ENCODE peak calls at places on chromosomes 13 and 19, in seven cellular contexts. One of them, this sample, is unnamed.

GRCh38 chr13:88802886-88803285 is 1131.7 kb downstream of the SLITRK5 start:
- DNase-seq in NB4: no peak
- DNase-seq in CD8-positive, alpha-beta memory T cell: no peak
- DNase-seq in stimulated activated CD4-positive, alpha-beta T cell treated with anti-CD3 and anti-CD28 coated beads, Interleukin-4, amount 100 ng/mL, for 48 hours: no peak
- DNase-seq in activated naive CD8-positive, alpha-beta T cell treated with anti-CD3 and anti-CD28 coated beads, Interleukin-2, amount 50 U/mL, for 24 hours: no peak
- DNase-seq in thoracic aorta: no peak
- DNase-seq in NCI-H1105: no peak
- DNase-seq in this sample: no peak

GRCh38 chr13:110305001-110305400 is 2.0 kb downstream of the COL4A1 start:
- DNase-seq in CD8-positive, alpha-beta memory T cell: no peak
- DNase-seq in activated naive CD8-positive, alpha-beta T cell treated with anti-CD3 and anti-CD28 coated beads, Interleukin-2, amount 50 U/mL, for 24 hours: no peak
- DNase-seq in stimulated activated CD4-positive, alpha-beta T cell treated with anti-CD3 and anti-CD28 coated beads, Interleukin-4, amount 100 ng/mL, for 48 hours: no peak
- DNase-seq in NB4: no peak
- DNase-seq in thoracic aorta: no peak
- DNase-seq in NCI-H1105: no peak
- DNase-seq in this sample: no peak

GRCh38 chr13:58712191-58712590 is 1080.6 kb downstream of the PCDH17 start:
- DNase-seq in activated naive CD8-positive, alpha-beta T cell treated with anti-CD3 and anti-CD28 coated beads, Interleukin-2, amount 50 U/mL, for 24 hours: no peak
- DNase-seq in stimulated activated CD4-positive, alpha-beta T cell treated with anti-CD3 and anti-CD28 coated beads, Interleukin-4, amount 100 ng/mL, for 48 hours: no peak
- DNase-seq in NCI-H1105: no peak
- DNase-seq in NB4: no peak
- DNase-seq in CD8-positive, alpha-beta memory T cell: no peak
- DNase-seq in thoracic aorta: no peak
- DNase-seq in this sample: no peak

GRCh38 chr13:80012281-80012680 is 328.6 kb downstream of the SPRY2 start:
- DNase-seq in thoracic aorta: no peak
- DNase-seq in NCI-H1105: no peak
- DNase-seq in CD8-positive, alpha-beta memory T cell: no peak
- DNase-seq in stimulated activated CD4-positive, alpha-beta T cell treated with anti-CD3 and anti-CD28 coated beads, Interleukin-4, amount 100 ng/mL, for 48 hours: no peak
- DNase-seq in NB4: peak
- DNase-seq in activated naive CD8-positive, alpha-beta T cell treated with anti-CD3 and anti-CD28 coated beads, Interleukin-2, amount 50 U/mL, for 24 hours: no peak
- DNase-seq in this sample: no peak

GRCh38 chr13:98606296-98606695 is 29.4 kb upstream of the STK24 start:
- DNase-seq in NCI-H1105: no peak
- DNase-seq in CD8-positive, alpha-beta memory T cell: no peak
- DNase-seq in stimulated activated CD4-positive, alpha-beta T cell treated with anti-CD3 and anti-CD28 coated beads, Interleukin-4, amount 100 ng/mL, for 48 hours: no peak
- DNase-seq in activated naive CD8-positive, alpha-beta T cell treated with anti-CD3 and anti-CD28 coated beads, Interleukin-2, amount 50 U/mL, for 24 hours: no peak
- DNase-seq in NB4: no peak
- DNase-seq in thoracic aorta: no peak
- DNase-seq in this sample: peak

GRCh38 chr13:97268772-97269171 is 46.6 kb downstream of the MBNL2 start:
- DNase-seq in NCI-H1105: no peak
- DNase-seq in stimulated activated CD4-positive, alpha-beta T cell treated with anti-CD3 and anti-CD28 coated beads, Interleukin-4, amount 100 ng/mL, for 48 hours: no peak
- DNase-seq in NB4: no peak
- DNase-seq in activated naive CD8-positive, alpha-beta T cell treated with anti-CD3 and anti-CD28 coated beads, Interleukin-2, amount 50 U/mL, for 24 hours: no peak
- DNase-seq in CD8-positive, alpha-beta memory T cell: no peak
- DNase-seq in thoracic aorta: no peak
- DNase-seq in this sample: no peak

GRCh38 chr13:23469901-23470525 is 36.5 kb upstream of the SACS start:
- DNase-seq in thoracic aorta: no peak
- DNase-seq in NB4: no peak
- DNase-seq in CD8-positive, alpha-beta memory T cell: no peak
- DNase-seq in NCI-H1105: no peak
- DNase-seq in stimulated activated CD4-positive, alpha-beta T cell treated with anti-CD3 and anti-CD28 coated beads, Interleukin-4, amount 100 ng/mL, for 48 hours: no peak
- DNase-seq in activated naive CD8-positive, alpha-beta T cell treated with anti-CD3 and anti-CD28 coated beads, Interleukin-2, amount 50 U/mL, for 24 hours: no peak
- DNase-seq in this sample: no peak

GRCh38 chr13:53151692-53152421 is 123.2 kb downstream of the OLFM4 start:
- DNase-seq in NB4: peak
- DNase-seq in CD8-positive, alpha-beta memory T cell: no peak
- DNase-seq in NCI-H1105: peak
- DNase-seq in thoracic aorta: no peak
- DNase-seq in activated naive CD8-positive, alpha-beta T cell treated with anti-CD3 and anti-CD28 coated beads, Interleukin-2, amount 50 U/mL, for 24 hours: peak
- DNase-seq in stimulated activated CD4-positive, alpha-beta T cell treated with anti-CD3 and anti-CD28 coated beads, Interleukin-4, amount 100 ng/mL, for 48 hours: peak
- DNase-seq in this sample: no peak

GRCh38 chr13:27168086-27168485 is 3.5 kb downstream of the USP12 start:
- DNase-seq in stimulated activated CD4-positive, alpha-beta T cell treated with anti-CD3 and anti-CD28 coated beads, Interleukin-4, amount 100 ng/mL, for 48 hours: no peak
- DNase-seq in activated naive CD8-positive, alpha-beta T cell treated with anti-CD3 and anti-CD28 coated beads, Interleukin-2, amount 50 U/mL, for 24 hours: no peak
- DNase-seq in NB4: peak
- DNase-seq in thoracic aorta: no peak
- DNase-seq in CD8-positive, alpha-beta memory T cell: no peak
- DNase-seq in NCI-H1105: no peak
- DNase-seq in this sample: no peak

GRCh38 chr13:99353836-99354235 is 46.6 kb upstream of the GPR183 start:
- DNase-seq in activated naive CD8-positive, alpha-beta T cell treated with anti-CD3 and anti-CD28 coated beads, Interleukin-2, amount 50 U/mL, for 24 hours: no peak
- DNase-seq in CD8-positive, alpha-beta memory T cell: no peak
- DNase-seq in thoracic aorta: no peak
- DNase-seq in NB4: no peak
- DNase-seq in stimulated activated CD4-positive, alpha-beta T cell treated with anti-CD3 and anti-CD28 coated beads, Interleukin-4, amount 100 ng/mL, for 48 hours: no peak
- DNase-seq in NCI-H1105: no peak
- DNase-seq in this sample: no peak

GRCh38 chr13:80740076-80740475 is 399.1 kb upstream of the SPRY2 start:
- DNase-seq in NB4: no peak
- DNase-seq in NCI-H1105: no peak
- DNase-seq in activated naive CD8-positive, alpha-beta T cell treated with anti-CD3 and anti-CD28 coated beads, Interleukin-2, amount 50 U/mL, for 24 hours: no peak
- DNase-seq in CD8-positive, alpha-beta memory T cell: no peak
- DNase-seq in thoracic aorta: no peak
- DNase-seq in stimulated activated CD4-positive, alpha-beta T cell treated with anti-CD3 and anti-CD28 coated beads, Interleukin-4, amount 100 ng/mL, for 48 hours: no peak
- DNase-seq in this sample: no peak

GRCh38 chr13:110820311-110820710 is 94.6 kb downstream of the ANKRD10 start:
- DNase-seq in thoracic aorta: no peak
- DNase-seq in NB4: no peak
- DNase-seq in activated naive CD8-positive, alpha-beta T cell treated with anti-CD3 and anti-CD28 coated beads, Interleukin-2, amount 50 U/mL, for 24 hours: no peak
- DNase-seq in stimulated activated CD4-positive, alpha-beta T cell treated with anti-CD3 and anti-CD28 coated beads, Interleukin-4, amount 100 ng/mL, for 48 hours: no peak
- DNase-seq in NCI-H1105: peak
- DNase-seq in CD8-positive, alpha-beta memory T cell: no peak
- DNase-seq in this sample: no peak

GRCh38 chr19:41154060-41154459 is 39.0 kb upstream of the CYP2S1 start:
- DNase-seq in NCI-H1105: no peak
- DNase-seq in activated naive CD8-positive, alpha-beta T cell treated with anti-CD3 and anti-CD28 coated beads, Interleukin-2, amount 50 U/mL, for 24 hours: no peak
- DNase-seq in NB4: no peak
- DNase-seq in stimulated activated CD4-positive, alpha-beta T cell treated with anti-CD3 and anti-CD28 coated beads, Interleukin-4, amount 100 ng/mL, for 48 hours: no peak
- DNase-seq in thoracic aorta: no peak
- DNase-seq in CD8-positive, alpha-beta memory T cell: no peak
- DNase-seq in this sample: no peak

GRCh38 chr13:111883571-111884343 is 183.2 kb upstream of the SOX1 start:
- DNase-seq in CD8-positive, alpha-beta memory T cell: no peak
- DNase-seq in activated naive CD8-positive, alpha-beta T cell treated with anti-CD3 and anti-CD28 coated beads, Interleukin-2, amount 50 U/mL, for 24 hours: no peak
- DNase-seq in stimulated activated CD4-positive, alpha-beta T cell treated with anti-CD3 and anti-CD28 coated beads, Interleukin-4, amount 100 ng/mL, for 48 hours: no peak
- DNase-seq in thoracic aorta: no peak
- DNase-seq in NB4: no peak
- DNase-seq in NCI-H1105: no peak
- DNase-seq in this sample: peak

GRCh38 chr19:10618846-10619245 is 6.5 kb upstream of the SLC44A2 start:
- DNase-seq in activated naive CD8-positive, alpha-beta T cell treated with anti-CD3 and anti-CD28 coated beads, Interleukin-2, amount 50 U/mL, for 24 hours: no peak
- DNase-seq in thoracic aorta: no peak
- DNase-seq in NCI-H1105: no peak
- DNase-seq in stimulated activated CD4-positive, alpha-beta T cell treated with anti-CD3 and anti-CD28 coated beads, Interleukin-4, amount 100 ng/mL, for 48 hours: no peak
- DNase-seq in CD8-positive, alpha-beta memory T cell: no peak
- DNase-seq in NB4: no peak
- DNase-seq in this sample: no peak

GRCh38 chr19:20912973-20913372 is 10.1 kb upstream of the ZNF85 start:
- DNase-seq in activated naive CD8-positive, alpha-beta T cell treated with anti-CD3 and anti-CD28 coated beads, Interleukin-2, amount 50 U/mL, for 24 hours: no peak
- DNase-seq in stimulated activated CD4-positive, alpha-beta T cell treated with anti-CD3 and anti-CD28 coated beads, Interleukin-4, amount 100 ng/mL, for 48 hours: no peak
- DNase-seq in NB4: no peak
- DNase-seq in thoracic aorta: no peak
- DNase-seq in NCI-H1105: no peak
- DNase-seq in CD8-positive, alpha-beta memory T cell: no peak
- DNase-seq in this sample: no peak

GRCh38 chr19:10286803-10287737 is at the start of gene ICAM4:
- DNase-seq in CD8-positive, alpha-beta memory T cell: no peak
- DNase-seq in stimulated activated CD4-positive, alpha-beta T cell treated with anti-CD3 and anti-CD28 coated beads, Interleukin-4, amount 100 ng/mL, for 48 hours: no peak
- DNase-seq in activated naive CD8-positive, alpha-beta T cell treated with anti-CD3 and anti-CD28 coated beads, Interleukin-2, amount 50 U/mL, for 24 hours: peak
- DNase-seq in NB4: peak
- DNase-seq in NCI-H1105: no peak
- DNase-seq in thoracic aorta: no peak
- DNase-seq in this sample: no peak

GRCh38 chr13:96460571-96460970 is 370.7 kb downstream of the HS6ST3 start:
- DNase-seq in NCI-H1105: peak
- DNase-seq in NB4: no peak
- DNase-seq in activated naive CD8-positive, alpha-beta T cell treated with anti-CD3 and anti-CD28 coated beads, Interleukin-2, amount 50 U/mL, for 24 hours: no peak
- DNase-seq in stimulated activated CD4-positive, alpha-beta T cell treated with anti-CD3 and anti-CD28 coated beads, Interleukin-4, amount 100 ng/mL, for 48 hours: no peak
- DNase-seq in CD8-positive, alpha-beta memory T cell: no peak
- DNase-seq in thoracic aorta: no peak
- DNase-seq in this sample: no peak

GRCh38 chr19:10835089-10835753 is 791 bp downstream of the TMED1 start:
- DNase-seq in thoracic aorta: no peak
- DNase-seq in stimulated activated CD4-positive, alpha-beta T cell treated with anti-CD3 and anti-CD28 coated beads, Interleukin-4, amount 100 ng/mL, for 48 hours: no peak
- DNase-seq in activated naive CD8-positive, alpha-beta T cell treated with anti-CD3 and anti-CD28 coated beads, Interleukin-2, amount 50 U/mL, for 24 hours: no peak
- DNase-seq in NCI-H1105: no peak
- DNase-seq in CD8-positive, alpha-beta memory T cell: no peak
- DNase-seq in NB4: peak
- DNase-seq in this sample: no peak

GRCh38 chr13:31807090-31807541 is 67.8 kb downstream of the RXFP2 start:
- DNase-seq in stimulated activated CD4-positive, alpha-beta T cell treated with anti-CD3 and anti-CD28 coated beads, Interleukin-4, amount 100 ng/mL, for 48 hours: no peak
- DNase-seq in activated naive CD8-positive, alpha-beta T cell treated with anti-CD3 and anti-CD28 coated beads, Interleukin-2, amount 50 U/mL, for 24 hours: peak
- DNase-seq in thoracic aorta: no peak
- DNase-seq in CD8-positive, alpha-beta memory T cell: peak
- DNase-seq in NCI-H1105: no peak
- DNase-seq in NB4: peak
- DNase-seq in this sample: no peak

GRCh38 chr19:5539431-5539833 is 28.3 kb downstream of the TINCR start:
- DNase-seq in activated naive CD8-positive, alpha-beta T cell treated with anti-CD3 and anti-CD28 coated beads, Interleukin-2, amount 50 U/mL, for 24 hours: no peak
- DNase-seq in stimulated activated CD4-positive, alpha-beta T cell treated with anti-CD3 and anti-CD28 coated beads, Interleukin-4, amount 100 ng/mL, for 48 hours: no peak
- DNase-seq in thoracic aorta: no peak
- DNase-seq in CD8-positive, alpha-beta memory T cell: no peak
- DNase-seq in NCI-H1105: no peak
- DNase-seq in NB4: no peak
- DNase-seq in this sample: no peak

GRCh38 chr19:12766051-12766521 is 9.3 kb downstream of the HOOK2 start:
- DNase-seq in CD8-positive, alpha-beta memory T cell: peak
- DNase-seq in stimulated activated CD4-positive, alpha-beta T cell treated with anti-CD3 and anti-CD28 coated beads, Interleukin-4, amount 100 ng/mL, for 48 hours: peak
- DNase-seq in activated naive CD8-positive, alpha-beta T cell treated with anti-CD3 and anti-CD28 coated beads, Interleukin-2, amount 50 U/mL, for 24 hours: no peak
- DNase-seq in NCI-H1105: no peak
- DNase-seq in thoracic aorta: no peak
- DNase-seq in NB4: peak
- DNase-seq in this sample: no peak

GRCh38 chr19:35039881-35040456 is 1.6 kb upstream of the HPN start:
- DNase-seq in NCI-H1105: no peak
- DNase-seq in activated naive CD8-positive, alpha-beta T cell treated with anti-CD3 and anti-CD28 coated beads, Interleukin-2, amount 50 U/mL, for 24 hours: no peak
- DNase-seq in CD8-positive, alpha-beta memory T cell: no peak
- DNase-seq in NB4: no peak
- DNase-seq in thoracic aorta: no peak
- DNase-seq in stimulated activated CD4-positive, alpha-beta T cell treated with anti-CD3 and anti-CD28 coated beads, Interleukin-4, amount 100 ng/mL, for 48 hours: no peak
- DNase-seq in this sample: no peak

GRCh38 chr19:55005684-55006488 is 32.2 kb downstream of the GP6 start:
- DNase-seq in thoracic aorta: no peak
- DNase-seq in NCI-H1105: peak
- DNase-seq in stimulated activated CD4-positive, alpha-beta T cell treated with anti-CD3 and anti-CD28 coated beads, Interleukin-4, amount 100 ng/mL, for 48 hours: peak
- DNase-seq in activated naive CD8-positive, alpha-beta T cell treated with anti-CD3 and anti-CD28 coated beads, Interleukin-2, amount 50 U/mL, for 24 hours: peak
- DNase-seq in NB4: peak
- DNase-seq in CD8-positive, alpha-beta memory T cell: peak
- DNase-seq in this sample: no peak

GRCh38 chr19:9721861-9722260 is 46.7 kb downstream of the ZNF846 start:
- DNase-seq in CD8-positive, alpha-beta memory T cell: no peak
- DNase-seq in NCI-H1105: peak
- DNase-seq in stimulated activated CD4-positive, alpha-beta T cell treated with anti-CD3 and anti-CD28 coated beads, Interleukin-4, amount 100 ng/mL, for 48 hours: no peak
- DNase-seq in NB4: peak
- DNase-seq in activated naive CD8-positive, alpha-beta T cell treated with anti-CD3 and anti-CD28 coated beads, Interleukin-2, amount 50 U/mL, for 24 hours: peak
- DNase-seq in thoracic aorta: no peak
- DNase-seq in this sample: no peak

GRCh38 chr19:10919352-10920287 is 8.8 kb downstream of the YIPF2 start:
- DNase-seq in thoracic aorta: no peak
- DNase-seq in NCI-H1105: peak
- DNase-seq in stimulated activated CD4-positive, alpha-beta T cell treated with anti-CD3 and anti-CD28 coated beads, Interleukin-4, amount 100 ng/mL, for 48 hours: no peak
- DNase-seq in CD8-positive, alpha-beta memory T cell: no peak
- DNase-seq in activated naive CD8-positive, alpha-beta T cell treated with anti-CD3 and anti-CD28 coated beads, Interleukin-2, amount 50 U/mL, for 24 hours: no peak
- DNase-seq in NB4: no peak
- DNase-seq in this sample: no peak

GRCh38 chr19:35545855-35546381 is 492 bp downstream of the TMEM147 start:
- DNase-seq in NCI-H1105: peak
- DNase-seq in NB4: peak
- DNase-seq in CD8-positive, alpha-beta memory T cell: peak
- DNase-seq in activated naive CD8-positive, alpha-beta T cell treated with anti-CD3 and anti-CD28 coated beads, Interleukin-2, amount 50 U/mL, for 24 hours: peak
- DNase-seq in thoracic aorta: no peak
- DNase-seq in stimulated activated CD4-positive, alpha-beta T cell treated with anti-CD3 and anti-CD28 coated beads, Interleukin-4, amount 100 ng/mL, for 48 hours: peak
- DNase-seq in this sample: no peak

GRCh38 chr13:41577437-41577836 is 120.1 kb downstream of the RGCC start:
- DNase-seq in thoracic aorta: no peak
- DNase-seq in NB4: no peak
- DNase-seq in NCI-H1105: no peak
- DNase-seq in CD8-positive, alpha-beta memory T cell: no peak
- DNase-seq in stimulated activated CD4-positive, alpha-beta T cell treated with anti-CD3 and anti-CD28 coated beads, Interleukin-4, amount 100 ng/mL, for 48 hours: no peak
- DNase-seq in activated naive CD8-positive, alpha-beta T cell treated with anti-CD3 and anti-CD28 coated beads, Interleukin-2, amount 50 U/mL, for 24 hours: no peak
- DNase-seq in this sample: no peak

GRCh38 chr19:45391346-45391745 is 13.5 kb downstream of the PPP1R13L start:
- DNase-seq in NB4: peak
- DNase-seq in thoracic aorta: no peak
- DNase-seq in NCI-H1105: no peak
- DNase-seq in stimulated activated CD4-positive, alpha-beta T cell treated with anti-CD3 and anti-CD28 coated beads, Interleukin-4, amount 100 ng/mL, for 48 hours: no peak
- DNase-seq in activated naive CD8-positive, alpha-beta T cell treated with anti-CD3 and anti-CD28 coated beads, Interleukin-2, amount 50 U/mL, for 24 hours: no peak
- DNase-seq in CD8-positive, alpha-beta memory T cell: no peak
- DNase-seq in this sample: no peak

GRCh38 chr19:18349524-18350128 is 9.2 kb downstream of the PGPEP1 start:
- DNase-seq in thoracic aorta: no peak
- DNase-seq in activated naive CD8-positive, alpha-beta T cell treated with anti-CD3 and anti-CD28 coated beads, Interleukin-2, amount 50 U/mL, for 24 hours: peak
- DNase-seq in NB4: peak
- DNase-seq in NCI-H1105: peak
- DNase-seq in stimulated activated CD4-positive, alpha-beta T cell treated with anti-CD3 and anti-CD28 coated beads, Interleukin-4, amount 100 ng/mL, for 48 hours: no peak
- DNase-seq in CD8-positive, alpha-beta memory T cell: no peak
- DNase-seq in this sample: no peak

GRCh38 chr19:18153555-18154134 is 682 bp downstream of the PIK3R2 start:
- DNase-seq in NCI-H1105: no peak
- DNase-seq in NB4: peak
- DNase-seq in thoracic aorta: no peak
- DNase-seq in activated naive CD8-positive, alpha-beta T cell treated with anti-CD3 and anti-CD28 coated beads, Interleukin-2, amount 50 U/mL, for 24 hours: peak
- DNase-seq in CD8-positive, alpha-beta memory T cell: peak
- DNase-seq in stimulated activated CD4-positive, alpha-beta T cell treated with anti-CD3 and anti-CD28 coated beads, Interleukin-4, amount 100 ng/mL, for 48 hours: no peak
- DNase-seq in this sample: no peak

GRCh38 chr19:18280247-18281081 is 958 bp downstream of the JUND start:
- DNase-seq in NB4: peak
- DNase-seq in stimulated activated CD4-positive, alpha-beta T cell treated with anti-CD3 and anti-CD28 coated beads, Interleukin-4, amount 100 ng/mL, for 48 hours: peak
- DNase-seq in activated naive CD8-positive, alpha-beta T cell treated with anti-CD3 and anti-CD28 coated beads, Interleukin-2, amount 50 U/mL, for 24 hours: peak
- DNase-seq in NCI-H1105: peak
- DNase-seq in CD8-positive, alpha-beta memory T cell: peak
- DNase-seq in thoracic aorta: no peak
- DNase-seq in this sample: peak

GRCh38 chr19:50870417-50871089 is 2.7 kb upstream of the KLK2 start:
- DNase-seq in activated naive CD8-positive, alpha-beta T cell treated with anti-CD3 and anti-CD28 coated beads, Interleukin-2, amount 50 U/mL, for 24 hours: peak
- DNase-seq in NCI-H1105: no peak
- DNase-seq in stimulated activated CD4-positive, alpha-beta T cell treated with anti-CD3 and anti-CD28 coated beads, Interleukin-4, amount 100 ng/mL, for 48 hours: peak
- DNase-seq in NB4: no peak
- DNase-seq in CD8-positive, alpha-beta memory T cell: no peak
- DNase-seq in thoracic aorta: no peak
- DNase-seq in this sample: no peak

GRCh38 chr13:98503175-98504028 is 73.5 kb downstream of the STK24 start:
- DNase-seq in CD8-positive, alpha-beta memory T cell: no peak
- DNase-seq in NCI-H1105: no peak
- DNase-seq in thoracic aorta: no peak
- DNase-seq in NB4: peak
- DNase-seq in stimulated activated CD4-positive, alpha-beta T cell treated with anti-CD3 and anti-CD28 coated beads, Interleukin-4, amount 100 ng/mL, for 48 hours: no peak
- DNase-seq in activated naive CD8-positive, alpha-beta T cell treated with anti-CD3 and anti-CD28 coated beads, Interleukin-2, amount 50 U/mL, for 24 hours: no peak
- DNase-seq in this sample: no peak

GRCh38 chr13:61294467-61295186 is 121.0 kb downstream of the PCDH20 start:
- DNase-seq in stimulated activated CD4-positive, alpha-beta T cell treated with anti-CD3 and anti-CD28 coated beads, Interleukin-4, amount 100 ng/mL, for 48 hours: no peak
- DNase-seq in NCI-H1105: no peak
- DNase-seq in activated naive CD8-positive, alpha-beta T cell treated with anti-CD3 and anti-CD28 coated beads, Interleukin-2, amount 50 U/mL, for 24 hours: no peak
- DNase-seq in NB4: no peak
- DNase-seq in CD8-positive, alpha-beta memory T cell: no peak
- DNase-seq in thoracic aorta: no peak
- DNase-seq in this sample: no peak

GRCh38 chr13:48009298-48009697 is 8.2 kb upstream of the SUCLA2 start:
- DNase-seq in CD8-positive, alpha-beta memory T cell: no peak
- DNase-seq in thoracic aorta: no peak
- DNase-seq in NCI-H1105: no peak
- DNase-seq in NB4: peak
- DNase-seq in stimulated activated CD4-positive, alpha-beta T cell treated with anti-CD3 and anti-CD28 coated beads, Interleukin-4, amount 100 ng/mL, for 48 hours: no peak
- DNase-seq in activated naive CD8-positive, alpha-beta T cell treated with anti-CD3 and anti-CD28 coated beads, Interleukin-2, amount 50 U/mL, for 24 hours: no peak
- DNase-seq in this sample: no peak

GRCh38 chr19:2342656-2343288 is 14.3 kb downstream of the SPPL2B start:
- DNase-seq in thoracic aorta: no peak
- DNase-seq in activated naive CD8-positive, alpha-beta T cell treated with anti-CD3 and anti-CD28 coated beads, Interleukin-2, amount 50 U/mL, for 24 hours: no peak
- DNase-seq in stimulated activated CD4-positive, alpha-beta T cell treated with anti-CD3 and anti-CD28 coated beads, Interleukin-4, amount 100 ng/mL, for 48 hours: no peak
- DNase-seq in CD8-positive, alpha-beta memory T cell: no peak
- DNase-seq in NB4: no peak
- DNase-seq in NCI-H1105: no peak
- DNase-seq in this sample: no peak

This sample was measured in vagina.